ENCODE peak calls at places on chromosomes 16 and 17, in six cellular contexts. U is naive thymus-derived CD8-positive, alpha-beta T cell; K is NCI-H82; A is osteocyte; D is CD8-positive, alpha-beta T cell; O is NCI-H2081. B is an unnamed sample.

GRCh38 chr16:21184834-21185233 is 26.4 kb downstream of the LDAF1 start:
- DNase-seq in U (no peak), O (no peak), K (no peak), A (no peak), D (no peak), B (no peak)

GRCh38 chr17:66947311-66947710 is 17.2 kb upstream of the CACNG4 start:
- DNase-seq in D (no peak), O (no peak), A (no peak), U (no peak), K (no peak), B (no peak)

GRCh38 chr17:76137351-76138233 is 3.5 kb downstream of the FOXJ1 start:
- DNase-seq in U (no peak), K (no peak), A (no peak), D (no peak), O (no peak), B (no peak)

GRCh38 chr17:46815474-46816353 is 2.8 kb downstream of the WNT3 start:
- DNase-seq in K (no peak), O (no peak), D (no peak), A (no peak), U (no peak), B (no peak)

GRCh38 chr17:43015579-43015978 is 6.6 kb downstream of the VAT1 start:
- DNase-seq in U (no peak), A (no peak), K (no peak), O (no peak), D (no peak), B (no peak)

GRCh38 chr17:42760652-42761581 is at the start of gene RAMP2:
- DNase-seq in K (peak), D (no peak), A (peak), O (peak), U (peak), B (no peak)

GRCh38 chr16:85514295-85514600 is 98.9 kb upstream of the GSE1 start:
- DNase-seq in A (no peak), U (no peak), K (no peak), O (no peak), D (no peak), B (no peak)

GRCh38 chr16:23900480-23901177 is 64.8 kb downstream of the PRKCB start:
- DNase-seq in O (no peak), D (no peak), K (no peak), U (no peak), A (no peak), B (no peak)